ENCODE peak calls at places on chromosomes 13 and 19, in eight cellular contexts. K is mucosa of descending colon; T is B cell; M is gastroesophageal sphincter; L is effector memory CD8-positive, alpha-beta T cell; N is naive thymus-derived CD8-positive, alpha-beta T cell; X is right cardiac atrium; Z is activated T-cell treated with anti-CD3 and anti-CD28 coated beads, Interleukin-2, amount 50 U/mL, for 72 hours. B is an unnamed sample.

GRCh38 chr13:93227906-93228801 is 1.5 kb downstream of the GPC6 start:
- ATAC-seq in K (peak), T (no peak), M (peak), L (no peak), N (no peak), X (peak), Z (no peak), B (peak)

GRCh38 chr13:105165449-105166125 is 1369.9 kb downstream of the EFNB2 start:
- ATAC-seq in K (peak), T (no peak), M (no peak), L (peak), N (no peak), X (no peak), Z (no peak), B (no peak)

GRCh38 chr19:49474545-49474930 is 523 bp downstream of the FLT3LG start:
- ATAC-seq in K (no peak), T (no peak), M (no peak), L (no peak), N (peak), X (no peak), Z (no peak), B (no peak)

GRCh38 chr13:95620498-95621140 is 23.9 kb downstream of the DZIP1 start:
- ATAC-seq in K (peak), T (no peak), M (no peak), L (no peak), N (no peak), X (peak), Z (no peak), B (no peak)

GRCh38 chr13:41652735-41653361 is 195.5 kb downstream of the RGCC start:
- ATAC-seq in K (no peak), T (no peak), M (peak), L (peak), N (no peak), X (no peak), Z (no peak), B (no peak)

GRCh38 chr13:91346848-91347211 is 657 bp upstream of the MIR17HG start:
- ATAC-seq in K (peak), T (no peak), M (no peak), L (peak), N (peak), X (no peak), Z (peak), B (no peak)

GRCh38 chr19:53076984-53077383 is 26.2 kb downstream of the ZNF160 start:
- ATAC-seq in K (no peak), T (no peak), M (peak), L (no peak), N (no peak), X (peak), Z (no peak), B (no peak)

GRCh38 chr13:29501674-29502073 is 93.8 kb downstream of the SLC7A1 start:
- ATAC-seq in K (no peak), T (no peak), M (no peak), L (no peak), N (no peak), X (no peak), Z (peak), B (no peak)

GRCh38 chr13:35953537-35954206 is 177.5 kb downstream of the DCLK1 start:
- ATAC-seq in K (peak), T (no peak), M (peak), L (no peak), N (no peak), X (peak), Z (no peak), B (peak)

GRCh38 chr13:72383646-72384045 is 343.8 kb downstream of the MZT1 start:
- ATAC-seq in K (no peak), T (no peak), M (no peak), L (no peak), N (no peak), X (no peak), Z (no peak), B (no peak)

GRCh38 chr19:1668339-1669123 is 16.1 kb upstream of the TCF3 start:
- ATAC-seq in K (peak), T (peak), M (no peak), L (peak), N (peak), X (peak), Z (peak), B (peak)

GRCh38 chr13:22050951-22051563 is 380.2 kb downstream of the FGF9 start:
- ATAC-seq in K (peak), T (no peak), M (no peak), L (peak), N (no peak), X (peak), Z (no peak), B (no peak)